ENCODE peak calls at places on chromosomes 2 and 18, in nine cellular contexts. A, K, U, V, I, W, N, O and D are unnamed samples.

GRCh38 chr2:88261725-88262124 is 91.6 kb downstream of the THNSL2 start:
- DNase-seq in A (no peak), K (no peak), U (no peak), V (no peak), I (no peak), W (no peak), N (no peak), O (no peak), D (no peak)

GRCh38 chr2:113910967-113911678 is 21.2 kb downstream of the ACTR3 start:
- DNase-seq in A (no peak), K (no peak), U (no peak), V (no peak), I (no peak), W (no peak), N (no peak), O (peak; percentile 12), D (no peak)

GRCh38 chr2:174025271-174026121 is 60.3 kb upstream of the SP3 start:
- DNase-seq in A (no peak), K (no peak), U (peak; percentile 90), V (no peak), I (no peak), W (no peak), N (peak; percentile 90), O (peak; percentile 80), D (no peak)

GRCh38 chr2:197804758-197805597 is 585 bp downstream of the PLCL1 start:
- DNase-seq in A (no peak), K (no peak), U (no peak), V (peak; percentile 44), I (peak; percentile 32), W (no peak), N (peak; percentile 60), O (no peak), D (no peak)

GRCh38 chr2:176118606-176119370 is 2.2 kb downstream of the HOXD10 start:
- DNase-seq in A (no peak), K (no peak), U (no peak), V (peak; percentile 23), I (no peak), W (no peak), N (no peak), O (peak; percentile 16), D (peak; percentile 76)

GRCh38 chr2:38997784-38998183 is 108.1 kb downstream of the ARHGEF33 start:
- DNase-seq in A (no peak), K (no peak), U (peak; percentile 24), V (peak; percentile 87), I (no peak), W (no peak), N (no peak), O (peak; percentile 83), D (no peak)

GRCh38 chr2:29423267-29423666 is 308.1 kb downstream of the CLIP4 start:
- DNase-seq in A (no peak), K (no peak), U (no peak), V (no peak), I (no peak), W (no peak), N (no peak), O (peak; percentile 65), D (peak; percentile 60)

GRCh38 chr18:58691256-58691655 is 20.0 kb downstream of the MALT1 start:
- DNase-seq in A (peak; percentile 74), K (no peak), U (no peak), V (no peak), I (no peak), W (no peak), N (no peak), O (peak; percentile 2), D (no peak)

GRCh38 chr2:48174503-48174902 is 268.2 kb upstream of the FBXO11 start:
- DNase-seq in A (no peak), K (no peak), U (no peak), V (no peak), I (no peak), W (no peak), N (no peak), O (peak; percentile 73), D (peak; percentile 57)

GRCh38 chr2:147808520-147808919 is 36.3 kb upstream of the ACVR2A start:
- DNase-seq in A (no peak), K (no peak), U (no peak), V (no peak), I (no peak), W (no peak), N (no peak), O (no peak), D (peak; percentile 37)

GRCh38 chr2:150846691-150847090 is 359.2 kb upstream of the RND3 start:
- DNase-seq in A (no peak), K (no peak), U (no peak), V (no peak), I (no peak), W (no peak), N (no peak), O (no peak), D (no peak)

GRCh38 chr2:238105506-238106338 is 5.6 kb downstream of the ESPNL start:
- DNase-seq in A (no peak), K (no peak), U (no peak), V (no peak), I (no peak), W (no peak), N (peak; percentile 33), O (no peak), D (no peak)

GRCh38 chr2:66456183-66457041 is 21.5 kb downstream of the MEIS1 start:
- DNase-seq in A (no peak), K (no peak), U (no peak), V (no peak), I (no peak), W (no peak), N (no peak), O (peak; percentile 57), D (no peak)

GRCh38 chr2:3193423-3194330 is 183.9 kb downstream of the EIPR1 start:
- DNase-seq in A (no peak), K (no peak), U (no peak), V (no peak), I (no peak), W (no peak), N (no peak), O (peak; percentile 16), D (no peak)

GRCh38 chr2:191675807-191676667 is 1.9 kb upstream of the NABP1 start:
- DNase-seq in A (no peak), K (no peak), U (no peak), V (peak; percentile 82), I (no peak), W (no peak), N (no peak), O (peak; percentile 97), D (peak; percentile 93)

GRCh38 chr2:151410485-151410833 is 757 bp downstream of the RIF1 start:
- DNase-seq in A (peak; percentile 42), K (peak; percentile 36), U (no peak), V (peak; percentile 26), I (peak; percentile 31), W (no peak), N (no peak), O (no peak), D (peak; percentile 61)

GRCh38 chr18:7206231-7206630 is 24.7 kb upstream of the LRRC30 start:
- DNase-seq in A (no peak), K (no peak), U (no peak), V (no peak), I (no peak), W (no peak), N (no peak), O (no peak), D (no peak)

GRCh38 chr2:30362468-30363081 is 84.5 kb upstream of the LCLAT1 start:
- DNase-seq in A (peak; percentile 71), K (no peak), U (no peak), V (no peak), I (no peak), W (no peak), N (no peak), O (no peak), D (no peak)

GRCh38 chr18:26656944-26657536 is 108.7 kb upstream of the KCTD1 start:
- DNase-seq in A (peak; percentile 60), K (no peak), U (no peak), V (peak; percentile 54), I (peak; percentile 54), W (no peak), N (peak; percentile 91), O (no peak), D (peak; percentile 65)

GRCh38 chr18:23380001-23380550 is 73.0 kb upstream of the RIOK3 start:
- DNase-seq in A (peak; percentile 78), K (no peak), U (no peak), V (peak; percentile 63), I (no peak), W (no peak), N (no peak), O (no peak), D (no peak)

GRCh38 chr2:182103531-182103930 is 117.9 kb downstream of the PPP1R1C start:
- DNase-seq in A (no peak), K (no peak), U (no peak), V (no peak), I (peak; percentile 15), W (no peak), N (no peak), O (no peak), D (no peak)

GRCh38 chr2:140529706-140530105 is 1601.1 kb downstream of the LRP1B start:
- DNase-seq in A (no peak), K (no peak), U (no peak), V (no peak), I (no peak), W (no peak), N (no peak), O (no peak), D (no peak)

GRCh38 chr2:187959821-187960220 is 331.9 kb upstream of the GULP1 start:
- DNase-seq in A (no peak), K (no peak), U (peak; percentile 7), V (peak; percentile 22), I (no peak), W (no peak), N (no peak), O (peak; percentile 60), D (no peak)

GRCh38 chr2:12046641-12047040 is 300.2 kb downstream of the LPIN1 start:
- DNase-seq in A (no peak), K (no peak), U (no peak), V (no peak), I (no peak), W (no peak), N (no peak), O (no peak), D (no peak)

GRCh38 chr18:3321133-3321812 is 59.3 kb downstream of the MYL12B start:
- DNase-seq in A (peak; percentile 78), K (no peak), U (no peak), V (peak; percentile 99), I (no peak), W (no peak), N (no peak), O (peak; percentile 22), D (peak; percentile 80)

GRCh38 chr2:118255301-118255700 is 167.0 kb downstream of the INSIG2 start:
- DNase-seq in A (no peak), K (no peak), U (no peak), V (no peak), I (no peak), W (no peak), N (no peak), O (no peak), D (no peak)

GRCh38 chr2:11239718-11240462 is 84.6 kb downstream of the SLC66A3 start:
- DNase-seq in A (no peak), K (no peak), U (no peak), V (peak; percentile 75), I (peak; percentile 6), W (no peak), N (no peak), O (no peak), D (no peak)

GRCh38 chr2:84906108-84906899 is 848 bp downstream of the TMSB10 start:
- DNase-seq in A (no peak), K (peak; percentile 51), U (no peak), V (peak; percentile 45), I (no peak), W (no peak), N (peak; percentile 81), O (peak; percentile 45), D (peak; percentile 39)

GRCh38 chr2:14673351-14673875 is 40.9 kb downstream of the LRATD1 start:
- DNase-seq in A (no peak), K (no peak), U (no peak), V (no peak), I (no peak), W (no peak), N (no peak), O (no peak), D (no peak)